ENCODE peak calls at places on chromosomes 3 and 15, in seven cellular contexts. L, U, H, G, P, R and Z are unnamed samples.

GRCh38 chr3:53949541-53949940 is 57.9 kb upstream of the SELENOK start:
- DNase-seq in L (peak; percentile 14), P (no peak), U (no peak), G (no peak), H (no peak), R (no peak), Z (no peak)

GRCh38 chr15:81071130-81071529 is 62.9 kb upstream of the CFAP161 start:
- DNase-seq in U (peak; percentile 53), R (no peak), H (peak; percentile 47), G (no peak), L (peak; percentile 72), P (no peak), Z (peak; percentile 52)

GRCh38 chr3:12708584-12709192 is 44.8 kb upstream of the RAF1 start:
- DNase-seq in L (peak; percentile 74), R (peak; percentile 56), G (no peak), U (peak; percentile 94), H (no peak), P (peak; percentile 72), Z (peak; percentile 85)

GRCh38 chr3:166456291-166456690 is 619.1 kb upstream of the BCHE start:
- DNase-seq in H (no peak), P (no peak), R (no peak), G (no peak), U (peak; percentile 16), L (no peak), Z (peak; percentile 4)

GRCh38 chr15:94230886-94231727 is at the start of gene MCTP2:
- DNase-seq in U (peak; percentile 37), H (no peak), L (peak; percentile 65), R (peak; percentile 30), G (peak; percentile 11), P (peak; percentile 74), Z (peak; percentile 97)

GRCh38 chr3:187504435-187504834 is 136.2 kb downstream of the RTP4 start:
- DNase-seq in L (no peak), U (no peak), P (no peak), H (peak; percentile 53), G (no peak), R (no peak), Z (no peak)

GRCh38 chr3:175896655-175897054 is 1037.5 kb downstream of the NAALADL2 start:
- DNase-seq in G (no peak), H (no peak), R (no peak), U (no peak), P (no peak), L (no peak), Z (no peak)

GRCh38 chr3:129612350-129613204 is 6.1 kb upstream of the PLXND1 start:
- DNase-seq in H (no peak), P (no peak), L (peak; percentile 78), G (peak; percentile 91), U (no peak), R (no peak), Z (no peak)

GRCh38 chr15:76274226-76274625 is 37.0 kb downstream of the ETFA start:
- DNase-seq in G (no peak), H (no peak), U (peak; percentile 22), L (peak; percentile 62), R (no peak), P (no peak), Z (no peak)

GRCh38 chr3:4814302-4814903 is 164.8 kb upstream of the BHLHE40 start:
- DNase-seq in G (no peak), H (no peak), L (peak; percentile 78), R (no peak), P (no peak), U (no peak), Z (no peak)

GRCh38 chr3:139653582-139653981 is 24.2 kb downstream of the NMNAT3 start:
- DNase-seq in H (no peak), G (no peak), R (no peak), U (no peak), P (no peak), L (no peak), Z (peak; percentile 98)

GRCh38 chr15:25832158-25832557 is 31.0 kb downstream of the ATP10A start:
- DNase-seq in P (no peak), H (no peak), G (no peak), L (peak; percentile 4), R (no peak), U (peak; percentile 67), Z (no peak)

GRCh38 chr15:43370310-43370974 is 401 bp downstream of the ZSCAN29 start:
- DNase-seq in H (no peak), P (peak; percentile 69), R (no peak), G (no peak), U (peak; percentile 19), L (peak; percentile 35), Z (peak; percentile 20)

GRCh38 chr3:20185364-20185732 is 658 bp downstream of the SGO1 start:
- DNase-seq in P (peak; percentile 23), R (no peak), U (peak; percentile 6), L (peak; percentile 32), H (no peak), G (peak; percentile 21), Z (peak; percentile 32)

GRCh38 chr15:28165791-28166190 is 66.7 kb upstream of the OCA2 start:
- DNase-seq in U (no peak), L (no peak), H (no peak), P (no peak), R (no peak), G (no peak), Z (no peak)

GRCh38 chr15:35123743-35124142 is 38.6 kb upstream of the NANOGP8 start:
- DNase-seq in H (no peak), G (no peak), U (peak; percentile 44), R (no peak), P (no peak), L (no peak), Z (no peak)

GRCh38 chr3:193347507-193348501 is 30.7 kb downstream of the ATP13A5 start:
- DNase-seq in G (no peak), H (no peak), P (no peak), R (no peak), L (no peak), U (no peak), Z (peak; percentile 78)
- TF ChIP-seq CTCF in G (no peak), H (no peak), P (no peak), R (no peak), L (no peak), U (no peak), Z (no peak)

GRCh38 chr3:105365171-105365535 is 1.6 kb upstream of the ALCAM start:
- DNase-seq in H (no peak), R (no peak), L (peak; percentile 62), G (no peak), U (no peak), P (no peak), Z (peak; percentile 69)
- H3K4me3 ChIP-seq in H (peak overlapping the region; percentile 73), R (peak overlapping the region; percentile 88), L (peak overlapping the region; percentile 61), G (peak overlapping the region; percentile 88), U (peak overlapping the region; percentile 90), P (no peak overlapping the region), Z (peak overlapping the region; percentile 59)

GRCh38 chr15:40754883-40755815 is at the start of gene RMDN3:
- DNase-seq in U (peak; percentile 75), R (peak; percentile 46), H (peak; percentile 95), P (peak; percentile 97), G (peak; percentile 84), L (peak; percentile 88), Z (peak; percentile 93)
- TF ChIP-seq CTCF in U (no peak), R (no peak), H (no peak), P (no peak), G (no peak), L (no peak), Z (no peak)

GRCh38 chr15:55281517-55282227 is 7.9 kb downstream of the RAB27A start:
- DNase-seq in P (no peak), L (no peak), H (no peak), G (no peak), R (no peak), U (no peak), Z (no peak)
- H3K4me3 ChIP-seq in P (no peak overlapping the region), L (no peak overlapping the region), H (no peak overlapping the region), G (no peak overlapping the region), R (no peak overlapping the region), U (no peak overlapping the region), Z (no peak overlapping the region)

GRCh38 chr3:108433928-108434327 is 76.5 kb downstream of the MYH15 start:
- DNase-seq in G (no peak), P (no peak), H (no peak), R (no peak), U (no peak), L (no peak), Z (no peak)

GRCh38 chr3:108438542-108438941 is 71.9 kb downstream of the MYH15 start:
- DNase-seq in L (no peak), R (no peak), P (no peak), H (no peak), G (no peak), U (no peak), Z (no peak)

GRCh38 chr3:108441081-108441507 is 69.3 kb downstream of the MYH15 start:
- DNase-seq in H (no peak), P (no peak), G (no peak), U (peak; percentile 42), R (no peak), L (no peak), Z (no peak)

GRCh38 chr3:108441528-108441927 is 68.9 kb downstream of the MYH15 start:
- DNase-seq in G (no peak), H (no peak), R (no peak), L (no peak), P (no peak), U (no peak), Z (no peak)

DNA sequence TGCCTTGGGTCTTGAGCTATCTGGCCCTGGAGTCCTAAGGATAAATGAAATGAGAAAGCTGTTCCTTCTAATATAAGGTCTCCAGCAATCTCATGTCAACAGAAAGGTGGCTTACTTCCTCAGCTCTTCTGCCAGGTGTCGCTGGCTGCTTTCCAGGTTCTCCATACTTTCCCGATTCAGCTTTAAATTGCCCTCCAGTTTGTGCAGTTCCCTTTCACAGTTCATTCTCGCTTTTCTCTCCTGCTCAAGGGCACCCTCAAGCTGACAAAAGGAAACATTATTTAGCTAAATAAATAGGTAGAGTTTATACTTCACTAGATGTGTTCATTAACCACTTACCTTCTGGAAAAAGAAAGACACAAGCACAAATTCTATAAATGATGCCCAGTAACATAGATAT is 73.0 kb downstream of the MYH15 start:
- DNase-seq in P (no peak), U (no peak), R (no peak), H (no peak), G (no peak), L (no peak), Z (peak; percentile 9)
- TF ChIP-seq CTCF in P (no peak), U (no peak), R (no peak), H (no peak), G (no peak), L (no peak), Z (no peak)

DNA sequence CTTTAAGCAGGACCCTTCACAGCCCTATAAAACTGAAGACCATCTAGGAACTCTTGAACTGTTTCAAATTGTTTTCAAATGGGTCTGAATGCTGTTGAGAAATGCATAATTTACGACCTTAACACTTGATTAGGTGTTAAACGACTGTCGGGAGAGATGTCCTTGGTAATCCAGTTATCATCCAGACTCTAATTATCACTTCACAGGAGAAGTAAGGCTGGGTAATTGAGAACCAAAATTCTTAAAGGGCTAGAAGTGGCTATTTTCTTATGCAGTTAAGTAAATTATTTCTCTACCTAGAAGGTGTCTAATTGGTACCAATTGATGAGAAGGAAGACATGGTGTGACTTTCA is 276.7 kb upstream of the TBC1D5 start:
- DNase-seq in R (no peak), U (no peak), P (no peak), L (no peak), G (no peak), H (no peak), Z (no peak)
- H3K4me3 ChIP-seq in R (no peak overlapping the region), U (no peak overlapping the region), P (no peak overlapping the region), L (no peak overlapping the region), G (no peak overlapping the region), H (no peak overlapping the region), Z (no peak overlapping the region)

GRCh38 chr3:170809021-170809974 is 60.7 kb downstream of the RPL22L1 start:
- DNase-seq in R (no peak), U (peak; percentile 66), L (peak; percentile 90), P (peak; percentile 64), H (no peak), G (peak; percentile 55), Z (peak; percentile 88)
- TF ChIP-seq CTCF in R (peak; percentile 43), U (peak; percentile 76), L (peak; percentile 73), P (peak; percentile 79), H (no peak), G (peak; percentile 66), Z (peak; percentile 77)